ENCODE peak calls at places on chromosomes 5 and 9, in eight cellular contexts. One of them, this sample, is unnamed.
A peak's percentile ranks its signal among the peaks of the same experiment; 100 is the strongest.

GRCh38 chr5:84181093-84181492 is 203.6 kb downstream of the EDIL3 start:
- DNase-seq in T-helper 17 cell: no peak
- DNase-seq in A549: no peak
- DNase-seq in stimulated activated CD8-positive, alpha-beta memory T cell treated with anti-CD3 and anti-CD28 coated beads, Interleukin-4, amount 100 ng/mL, for 48 hours: no peak
- DNase-seq in activated CD8-positive, alpha-beta memory T cell treated with anti-CD3 and anti-CD28 coated beads, Interleukin-2, amount 50 U/mL, for 4 hours: no peak
- DNase-seq in HS-5: no peak
- DNase-seq in mucosa of gallbladder: no peak
- DNase-seq in NCI-H2081: no peak
- DNase-seq in this sample: no peak

GRCh38 chr5:45454114-45454513 is 242.1 kb downstream of the HCN1 start:
- DNase-seq in NCI-H2081: peak; percentile 61
- DNase-seq in mucosa of gallbladder: peak; percentile 12
- DNase-seq in T-helper 17 cell: no peak
- DNase-seq in stimulated activated CD8-positive, alpha-beta memory T cell treated with anti-CD3 and anti-CD28 coated beads, Interleukin-4, amount 100 ng/mL, for 48 hours: no peak
- DNase-seq in A549: no peak
- DNase-seq in activated CD8-positive, alpha-beta memory T cell treated with anti-CD3 and anti-CD28 coated beads, Interleukin-2, amount 50 U/mL, for 4 hours: no peak
- DNase-seq in HS-5: no peak
- DNase-seq in this sample: peak; percentile 71

GRCh38 chr9:93094294-93095204 is 1.5 kb upstream of the CARD19 start:
- DNase-seq in stimulated activated CD8-positive, alpha-beta memory T cell treated with anti-CD3 and anti-CD28 coated beads, Interleukin-4, amount 100 ng/mL, for 48 hours: no peak
- DNase-seq in NCI-H2081: no peak
- DNase-seq in A549: no peak
- DNase-seq in activated CD8-positive, alpha-beta memory T cell treated with anti-CD3 and anti-CD28 coated beads, Interleukin-2, amount 50 U/mL, for 4 hours: peak; percentile 25
- DNase-seq in HS-5: no peak
- DNase-seq in T-helper 17 cell: no peak
- DNase-seq in mucosa of gallbladder: peak; percentile 60
- DNase-seq in this sample: no peak

GRCh38 chr9:123742009-123742767 is 187.7 kb downstream of the DENND1A start:
- DNase-seq in T-helper 17 cell: no peak
- DNase-seq in NCI-H2081: peak; percentile 2
- DNase-seq in A549: no peak
- DNase-seq in stimulated activated CD8-positive, alpha-beta memory T cell treated with anti-CD3 and anti-CD28 coated beads, Interleukin-4, amount 100 ng/mL, for 48 hours: no peak
- DNase-seq in mucosa of gallbladder: no peak
- DNase-seq in HS-5: no peak
- DNase-seq in activated CD8-positive, alpha-beta memory T cell treated with anti-CD3 and anti-CD28 coated beads, Interleukin-2, amount 50 U/mL, for 4 hours: no peak
- DNase-seq in this sample: no peak

GRCh38 chr5:132446621-132447020 is 44.0 kb downstream of the IRF1 start:
- DNase-seq in T-helper 17 cell: no peak
- DNase-seq in HS-5: no peak
- DNase-seq in activated CD8-positive, alpha-beta memory T cell treated with anti-CD3 and anti-CD28 coated beads, Interleukin-2, amount 50 U/mL, for 4 hours: no peak
- DNase-seq in mucosa of gallbladder: peak; percentile 68
- DNase-seq in NCI-H2081: no peak
- DNase-seq in A549: no peak
- DNase-seq in stimulated activated CD8-positive, alpha-beta memory T cell treated with anti-CD3 and anti-CD28 coated beads, Interleukin-4, amount 100 ng/mL, for 48 hours: no peak
- DNase-seq in this sample: no peak

GRCh38 chr5:111115229-111115628 is 23.1 kb downstream of the WDR36 start:
- DNase-seq in A549: no peak
- DNase-seq in stimulated activated CD8-positive, alpha-beta memory T cell treated with anti-CD3 and anti-CD28 coated beads, Interleukin-4, amount 100 ng/mL, for 48 hours: no peak
- DNase-seq in activated CD8-positive, alpha-beta memory T cell treated with anti-CD3 and anti-CD28 coated beads, Interleukin-2, amount 50 U/mL, for 4 hours: no peak
- DNase-seq in HS-5: no peak
- DNase-seq in T-helper 17 cell: no peak
- DNase-seq in NCI-H2081: no peak
- DNase-seq in mucosa of gallbladder: no peak
- DNase-seq in this sample: no peak

GRCh38 chr9:125829743-125830142 is 82.6 kb downstream of the PBX3 start:
- DNase-seq in A549: no peak
- DNase-seq in mucosa of gallbladder: peak; percentile 20
- DNase-seq in T-helper 17 cell: peak; percentile 13
- DNase-seq in NCI-H2081: no peak
- DNase-seq in HS-5: no peak
- DNase-seq in activated CD8-positive, alpha-beta memory T cell treated with anti-CD3 and anti-CD28 coated beads, Interleukin-2, amount 50 U/mL, for 4 hours: peak; percentile 46
- DNase-seq in stimulated activated CD8-positive, alpha-beta memory T cell treated with anti-CD3 and anti-CD28 coated beads, Interleukin-4, amount 100 ng/mL, for 48 hours: peak; percentile 48
- DNase-seq in this sample: no peak

GRCh38 chr9:115263731-115264130 is 145.8 kb upstream of the TNC start:
- DNase-seq in A549: no peak
- DNase-seq in NCI-H2081: no peak
- DNase-seq in HS-5: peak; percentile 85
- DNase-seq in stimulated activated CD8-positive, alpha-beta memory T cell treated with anti-CD3 and anti-CD28 coated beads, Interleukin-4, amount 100 ng/mL, for 48 hours: no peak
- DNase-seq in mucosa of gallbladder: no peak
- DNase-seq in activated CD8-positive, alpha-beta memory T cell treated with anti-CD3 and anti-CD28 coated beads, Interleukin-2, amount 50 U/mL, for 4 hours: no peak
- DNase-seq in T-helper 17 cell: no peak
- DNase-seq in this sample: no peak

GRCh38 chr9:114237247-114237646 is 81.9 kb downstream of the COL27A1 start:
- DNase-seq in T-helper 17 cell: no peak
- DNase-seq in NCI-H2081: no peak
- DNase-seq in mucosa of gallbladder: no peak
- DNase-seq in A549: no peak
- DNase-seq in activated CD8-positive, alpha-beta memory T cell treated with anti-CD3 and anti-CD28 coated beads, Interleukin-2, amount 50 U/mL, for 4 hours: no peak
- DNase-seq in HS-5: no peak
- DNase-seq in stimulated activated CD8-positive, alpha-beta memory T cell treated with anti-CD3 and anti-CD28 coated beads, Interleukin-4, amount 100 ng/mL, for 48 hours: no peak
- DNase-seq in this sample: no peak

GRCh38 chr5:165497707-165498106 is 1992.3 kb downstream of the MAT2B start:
- DNase-seq in stimulated activated CD8-positive, alpha-beta memory T cell treated with anti-CD3 and anti-CD28 coated beads, Interleukin-4, amount 100 ng/mL, for 48 hours: no peak
- DNase-seq in A549: peak; percentile 2
- DNase-seq in mucosa of gallbladder: no peak
- DNase-seq in T-helper 17 cell: no peak
- DNase-seq in NCI-H2081: no peak
- DNase-seq in activated CD8-positive, alpha-beta memory T cell treated with anti-CD3 and anti-CD28 coated beads, Interleukin-2, amount 50 U/mL, for 4 hours: no peak
- DNase-seq in HS-5: peak; percentile 65
- DNase-seq in this sample: peak; percentile 5

GRCh38 chr9:91896096-91896495 is 53.9 kb downstream of the ROR2 start:
- DNase-seq in T-helper 17 cell: no peak
- DNase-seq in NCI-H2081: no peak
- DNase-seq in stimulated activated CD8-positive, alpha-beta memory T cell treated with anti-CD3 and anti-CD28 coated beads, Interleukin-4, amount 100 ng/mL, for 48 hours: no peak
- DNase-seq in mucosa of gallbladder: no peak
- DNase-seq in activated CD8-positive, alpha-beta memory T cell treated with anti-CD3 and anti-CD28 coated beads, Interleukin-2, amount 50 U/mL, for 4 hours: no peak
- DNase-seq in HS-5: no peak
- DNase-seq in A549: no peak
- DNase-seq in this sample: no peak

GRCh38 chr5:114324282-114324681 is 37.6 kb upstream of the KCNN2 start:
- DNase-seq in A549: no peak
- DNase-seq in NCI-H2081: no peak
- DNase-seq in HS-5: no peak
- DNase-seq in T-helper 17 cell: no peak
- DNase-seq in mucosa of gallbladder: no peak
- DNase-seq in activated CD8-positive, alpha-beta memory T cell treated with anti-CD3 and anti-CD28 coated beads, Interleukin-2, amount 50 U/mL, for 4 hours: no peak
- DNase-seq in stimulated activated CD8-positive, alpha-beta memory T cell treated with anti-CD3 and anti-CD28 coated beads, Interleukin-4, amount 100 ng/mL, for 48 hours: no peak
- DNase-seq in this sample: no peak

GRCh38 chr9:4594545-4594944 is 67.5 kb upstream of the PLPP6 start:
- DNase-seq in mucosa of gallbladder: no peak
- DNase-seq in stimulated activated CD8-positive, alpha-beta memory T cell treated with anti-CD3 and anti-CD28 coated beads, Interleukin-4, amount 100 ng/mL, for 48 hours: no peak
- DNase-seq in A549: no peak
- DNase-seq in HS-5: no peak
- DNase-seq in NCI-H2081: no peak
- DNase-seq in T-helper 17 cell: no peak
- DNase-seq in activated CD8-positive, alpha-beta memory T cell treated with anti-CD3 and anti-CD28 coated beads, Interleukin-2, amount 50 U/mL, for 4 hours: no peak
- DNase-seq in this sample: no peak

GRCh38 chr9:114906922-114907571 is 23.3 kb downstream of the TNFSF8 start:
- DNase-seq in activated CD8-positive, alpha-beta memory T cell treated with anti-CD3 and anti-CD28 coated beads, Interleukin-2, amount 50 U/mL, for 4 hours: peak; percentile 29
- DNase-seq in HS-5: no peak
- DNase-seq in NCI-H2081: peak; percentile 69
- DNase-seq in A549: peak; percentile 49
- DNase-seq in mucosa of gallbladder: no peak
- DNase-seq in T-helper 17 cell: no peak
- DNase-seq in stimulated activated CD8-positive, alpha-beta memory T cell treated with anti-CD3 and anti-CD28 coated beads, Interleukin-4, amount 100 ng/mL, for 48 hours: no peak
- DNase-seq in this sample: peak; percentile 64

GRCh38 chr9:462611-463010 is 247.9 kb downstream of the DOCK8 start:
- DNase-seq in activated CD8-positive, alpha-beta memory T cell treated with anti-CD3 and anti-CD28 coated beads, Interleukin-2, amount 50 U/mL, for 4 hours: no peak
- DNase-seq in NCI-H2081: no peak
- DNase-seq in mucosa of gallbladder: no peak
- DNase-seq in A549: no peak
- DNase-seq in T-helper 17 cell: no peak
- DNase-seq in stimulated activated CD8-positive, alpha-beta memory T cell treated with anti-CD3 and anti-CD28 coated beads, Interleukin-4, amount 100 ng/mL, for 48 hours: no peak
- DNase-seq in HS-5: no peak
- DNase-seq in this sample: no peak

GRCh38 chr9:25716220-25716872 is 38.1 kb upstream of the TUSC1 start:
- DNase-seq in HS-5: peak; percentile 20
- DNase-seq in T-helper 17 cell: no peak
- DNase-seq in activated CD8-positive, alpha-beta memory T cell treated with anti-CD3 and anti-CD28 coated beads, Interleukin-2, amount 50 U/mL, for 4 hours: no peak
- DNase-seq in A549: peak; percentile 5
- DNase-seq in mucosa of gallbladder: peak; percentile 33
- DNase-seq in stimulated activated CD8-positive, alpha-beta memory T cell treated with anti-CD3 and anti-CD28 coated beads, Interleukin-4, amount 100 ng/mL, for 48 hours: no peak
- DNase-seq in NCI-H2081: peak; percentile 76
- DNase-seq in this sample: peak; percentile 33

GRCh38 chr9:16245756-16246440 is 624.6 kb downstream of the BNC2 start:
- DNase-seq in mucosa of gallbladder: no peak
- DNase-seq in stimulated activated CD8-positive, alpha-beta memory T cell treated with anti-CD3 and anti-CD28 coated beads, Interleukin-4, amount 100 ng/mL, for 48 hours: no peak
- DNase-seq in T-helper 17 cell: no peak
- DNase-seq in A549: no peak
- DNase-seq in HS-5: no peak
- DNase-seq in NCI-H2081: no peak
- DNase-seq in activated CD8-positive, alpha-beta memory T cell treated with anti-CD3 and anti-CD28 coated beads, Interleukin-2, amount 50 U/mL, for 4 hours: no peak
- DNase-seq in this sample: no peak

GRCh38 chr5:168114444-168115017 is 176.9 kb upstream of the WWC1 start:
- DNase-seq in mucosa of gallbladder: peak; percentile 39
- DNase-seq in NCI-H2081: peak; percentile 64
- DNase-seq in A549: peak; percentile 70
- DNase-seq in T-helper 17 cell: no peak
- DNase-seq in stimulated activated CD8-positive, alpha-beta memory T cell treated with anti-CD3 and anti-CD28 coated beads, Interleukin-4, amount 100 ng/mL, for 48 hours: peak; percentile 65
- DNase-seq in activated CD8-positive, alpha-beta memory T cell treated with anti-CD3 and anti-CD28 coated beads, Interleukin-2, amount 50 U/mL, for 4 hours: peak; percentile 17
- DNase-seq in HS-5: no peak
- DNase-seq in this sample: peak; percentile 75

This sample was measured in NCI-H526.